ENCODE peak calls at places on chromosomes 7 and 10, in five cellular contexts. H is GM23338, J is GM23248, X is neural progenitor cell, I is PC-9. Z is an unnamed sample.
A peak's percentile ranks its signal among the peaks of the same experiment; 100 is the strongest.

GRCh38 chr7:45001138-45001694 is 1.2 kb downstream of the CCM2 start:
- DNase-seq in H (peak; percentile 71), J (peak; percentile 49), X (peak; percentile 46), I (peak; percentile 46), Z (peak; percentile 97)

GRCh38 chr10:28796606-28797512 is 119.5 kb downstream of the BAMBI start:
- DNase-seq in H (no peak), J (peak; percentile 0), X (no peak), I (no peak), Z (no peak)

GRCh38 chr10:78045237-78045636 is 11.6 kb downstream of the RPS24 start:
- DNase-seq in H (peak; percentile 50), J (no peak), X (no peak), I (no peak), Z (peak; percentile 79)

GRCh38 chr10:101225846-101226361 is 3.4 kb downstream of the LBX1 start:
- DNase-seq in H (peak; percentile 22), J (no peak), X (no peak), I (no peak), Z (no peak)

GRCh38 chr10:110671788-110672579 is 27.8 kb downstream of the RBM20 start:
- DNase-seq in H (peak; percentile 88), J (peak; percentile 89), X (peak; percentile 89), I (peak; percentile 64), Z (peak; percentile 85)

GRCh38 chr7:23291957-23292560 is 7.1 kb upstream of the MALSU1 start:
- DNase-seq in H (no peak), J (no peak), X (no peak), I (no peak), Z (no peak)

GRCh38 chr10:60733189-60733815 is 45.0 kb upstream of the CDK1 start:
- DNase-seq in H (peak; percentile 88), J (peak; percentile 32), X (peak; percentile 74), I (peak; percentile 80), Z (peak; percentile 62)

GRCh38 chr7:5452470-5452899 is 28.9 kb upstream of the TNRC18 start:
- DNase-seq in H (no peak), J (peak; percentile 56), X (no peak), I (no peak), Z (no peak)

GRCh38 chr7:79548616-79549206 is 95.2 kb upstream of the MAGI2 start:
- DNase-seq in H (peak; percentile 16), J (peak; percentile 14), X (no peak), I (no peak), Z (no peak)

GRCh38 chr7:13240349-13240748 is 552.9 kb downstream of the ARL4A start:
- DNase-seq in H (peak; percentile 14), J (peak; percentile 40), X (no peak), I (no peak), Z (no peak)

GRCh38 chr7:2808891-2809660 is 35.0 kb downstream of the GNA12 start:
- DNase-seq in H (peak; percentile 0), J (no peak), X (no peak), I (no peak), Z (no peak)

GRCh38 chr10:94012834-94013830 is 19.4 kb downstream of the PLCE1 start:
- DNase-seq in H (no peak), J (peak; percentile 68), X (no peak), I (no peak), Z (no peak)

GRCh38 chr7:46603780-46604725 is 683.0 kb upstream of the IGFBP3 start:
- DNase-seq in H (no peak), J (peak; percentile 91), X (no peak), I (no peak), Z (no peak)

GRCh38 chr10:76299501-76299900 is 868.1 kb downstream of the LRMDA start:
- DNase-seq in H (no peak), J (no peak), X (no peak), I (no peak), Z (no peak)

GRCh38 chr10:32388258-32389027 is 41.5 kb upstream of the EPC1 start:
- DNase-seq in H (no peak), J (no peak), X (no peak), I (no peak), Z (no peak)

GRCh38 chr10:108662975-108663374 is 1260.3 kb downstream of the XPNPEP1 start:
- DNase-seq in H (no peak), J (no peak), X (no peak), I (no peak), Z (no peak)

GRCh38 chr10:74882427-74882826 is 56.0 kb downstream of the KAT6B start:
- DNase-seq in H (no peak), J (peak; percentile 28), X (no peak), I (no peak), Z (no peak)

GRCh38 chr10:26475448-26475847 is 37.3 kb downstream of the APBB1IP start:
- DNase-seq in H (no peak), J (no peak), X (no peak), I (no peak), Z (no peak)
- H3F3A ChIP-seq in H (no peaks in the 10 kb centered on the region), J (peaks cover 57% of the 10 kb centered on the region), X (no peaks in the 10 kb centered on the region), I (no peaks in the 10 kb centered on the region), Z (no peaks in the 10 kb centered on the region)

GRCh38 chr10:14661818-14662217 is 112.9 kb downstream of the FAM107B start:
- DNase-seq in H (no peak), J (peak; percentile 9), X (no peak), I (no peak), Z (no peak)

GRCh38 chr10:14659626-14660196 is 115.0 kb downstream of the FAM107B start:
- DNase-seq in H (no peak), J (peak; percentile 5), X (no peak), I (no peak), Z (peak; percentile 94)

GRCh38 chr10:14656052-14656451 is 118.6 kb downstream of the FAM107B start:
- DNase-seq in H (peak; percentile 34), J (no peak), X (no peak), I (no peak), Z (no peak)

GRCh38 chr10:14660872-14661271 is 113.8 kb downstream of the FAM107B start:
- DNase-seq in H (no peak), J (no peak), X (no peak), I (no peak), Z (no peak)

GRCh38 chr10:14658331-14659122 is 116.2 kb downstream of the FAM107B start:
- DNase-seq in H (no peak), J (peak; percentile 78), X (no peak), I (peak; percentile 24), Z (no peak)
- H3K27ac ChIP-seq in H (no peak overlapping the region), J (peak overlapping the region; percentile 27), X (no peak overlapping the region), I (peak overlapping the region; percentile 86), Z (peak overlapping the region; percentile 83)

GRCh38 chr7:137873979-137874378 is 27.2 kb upstream of the DGKI start:
- DNase-seq in H (no peak), J (no peak), X (no peak), I (no peak), Z (no peak)
- H3K4me1 ChIP-seq in H (peaks cover 33% of the 10 kb centered on the region), J (peaks cover 43% of the 10 kb centered on the region), X (peaks cover 20% of the 10 kb centered on the region), I (peaks cover 6% of the 10 kb centered on the region), Z (no peaks in the 10 kb centered on the region)

GRCh38 chr10:44925811-44926760 is 14.9 kb downstream of the TMEM72 start:
- DNase-seq in H (no peak), J (no peak), X (no peak), I (no peak), Z (no peak)

GRCh38 chr10:44926771-44927751 is 15.9 kb downstream of the TMEM72 start:
- DNase-seq in H (no peak), J (peak; percentile 63), X (no peak), I (no peak), Z (no peak)

GRCh38 chr10:44929356-44930113 is 18.4 kb downstream of the TMEM72 start:
- DNase-seq in H (no peak), J (no peak), X (no peak), I (no peak), Z (no peak)

GRCh38 chr10:44930904-44931620 is 19.9 kb downstream of the TMEM72 start:
- DNase-seq in H (no peak), J (no peak), X (no peak), I (no peak), Z (no peak)

GRCh38 chr10:44928462-44928861 is 17.3 kb downstream of the TMEM72 start:
- DNase-seq in H (no peak), J (no peak), X (no peak), I (no peak), Z (no peak)
- H3F3A ChIP-seq in H (no peaks in the 10 kb centered on the region), J (no peaks in the 10 kb centered on the region), X (no peaks in the 10 kb centered on the region), I (no peaks in the 10 kb centered on the region), Z (no peaks in the 10 kb centered on the region)

GRCh38 chr7:50641442-50642405 is 76.5 kb upstream of the DDC start:
- DNase-seq in H (no peak), J (no peak), X (peak; percentile 56), I (no peak), Z (peak; percentile 17)
- H3K27ac ChIP-seq in H (peak overlapping the region; percentile 28), J (no peak overlapping the region), X (no peak overlapping the region), I (no peak overlapping the region), Z (no peak overlapping the region)

GRCh38 chr7:101859411-101860106 is 42.1 kb downstream of the CUX1 start:
- DNase-seq in H (no peak), J (peak; percentile 62), X (no peak), I (no peak), Z (no peak)
- H3K4me1 ChIP-seq in H (peaks cover 84% of the 10 kb centered on the region), J (peaks cover 19% of the 10 kb centered on the region), X (peaks cover 23% of the 10 kb centered on the region), I (peaks cover 18% of the 10 kb centered on the region), Z (peaks cover 12% of the 10 kb centered on the region)